ENCODE peak calls at places on chromosomes 3 and 15, in four cellular contexts. Z is AML-193, A is T-cell, M is left ventricle myocardium inferior. P is an unnamed sample.
A peak's percentile ranks its signal among the peaks of the same experiment; 100 is the strongest.

GRCh38 chr15:93515256-93516044 is 426.4 kb upstream of the RGMA start:
- DNase-seq in Z (no peak), A (no peak), M (peak; percentile 35), P (no peak)

GRCh38 chr15:31867536-31868442 is 162.5 kb upstream of the CHRNA7 start:
- DNase-seq in Z (peak; percentile 43), A (peak; percentile 35), M (peak; percentile 69), P (no peak)

GRCh38 chr15:100682468-100682867 is 80.1 kb downstream of the ASB7 start:
- DNase-seq in Z (no peak), A (no peak), M (no peak), P (no peak)

GRCh38 chr15:73560501-73561117 is 72.6 kb downstream of the NPTN start:
- DNase-seq in Z (peak; percentile 64), A (no peak), M (no peak), P (peak; percentile 17)

GRCh38 chr3:127568604-127569003 is 21.9 kb downstream of the TPRA1 start:
- DNase-seq in Z (no peak), A (no peak), M (no peak), P (no peak)

GRCh38 chr15:84833447-84833846 is 16.3 kb downstream of the ALPK3 start:
- DNase-seq in Z (no peak), A (no peak), M (no peak), P (no peak)

GRCh38 chr15:51874751-51875644 is 45.5 kb downstream of the TMOD3 start:
- DNase-seq in Z (no peak), A (no peak), M (no peak), P (peak; percentile 79)

GRCh38 chr3:55330756-55331155 is 156.3 kb downstream of the WNT5A start:
- DNase-seq in Z (no peak), A (no peak), M (no peak), P (no peak)

GRCh38 chr15:39597336-39597735 is 16.5 kb downstream of the THBS1 start:
- DNase-seq in Z (no peak), A (no peak), M (no peak), P (no peak)

GRCh38 chr15:41485226-41485625 is 8.4 kb upstream of the ITPKA start:
- DNase-seq in Z (no peak), A (no peak), M (no peak), P (no peak)

GRCh38 chr3:46378426-46378942 is 7.7 kb downstream of the CCR5 start:
- DNase-seq in Z (peak; percentile 81), A (peak; percentile 41), M (peak; percentile 46), P (no peak)

GRCh38 chr15:64825081-64825430 is 391 bp downstream of the PIF1 start:
- DNase-seq in Z (no peak), A (no peak), M (no peak), P (no peak)

GRCh38 chr3:147333098-147333497 is 73.2 kb downstream of the ZIC4 start:
- DNase-seq in Z (no peak), A (no peak), M (no peak), P (no peak)

GRCh38 chr3:35936571-35936970 is 297.2 kb downstream of the ARPP21 start:
- DNase-seq in Z (no peak), A (no peak), M (no peak), P (no peak)

GRCh38 chr15:81285461-81285860 is 38.5 kb downstream of the STARD5 start:
- DNase-seq in Z (no peak), A (no peak), M (no peak), P (no peak)

GRCh38 chr15:67091073-67091965 is 25.9 kb downstream of the SMAD3 start:
- DNase-seq in Z (peak; percentile 94), A (peak; percentile 58), M (peak; percentile 74), P (peak; percentile 96)

GRCh38 chr15:79084308-79084968 is 6.1 kb downstream of the RASGRF1 start:
- DNase-seq in Z (no peak), A (no peak), M (no peak), P (no peak)

GRCh38 chr3:194806991-194807685 is 121.5 kb downstream of the FAM43A start:
- DNase-seq in Z (no peak), A (no peak), M (no peak), P (no peak)

GRCh38 chr15:75923756-75924155 is 20.1 kb downstream of the FBXO22 start:
- DNase-seq in Z (no peak), A (no peak), M (no peak), P (no peak)

GRCh38 chr3:179069762-179070390 is 1.7 kb downstream of the ZMAT3 start:
- DNase-seq in Z (no peak), A (no peak), M (no peak), P (no peak)

GRCh38 chr15:71512281-71513016 is 297.9 kb upstream of the NR2E3 start:
- DNase-seq in Z (no peak), A (no peak), M (no peak), P (no peak)

GRCh38 chr3:183442994-183443393 is 14.6 kb upstream of the MCF2L2 start:
- DNase-seq in Z (no peak), A (no peak), M (no peak), P (no peak)

GRCh38 chr3:152243301-152243711 is 25.4 kb upstream of the MBNL1 start:
- DNase-seq in Z (peak; percentile 67), A (no peak), M (no peak), P (no peak)

GRCh38 chr15:80072285-80072684 is 12.8 kb downstream of the ZFAND6 start:
- DNase-seq in Z (peak; percentile 93), A (no peak), M (no peak), P (no peak)

GRCh38 chr3:151268267-151269235 is 9.8 kb downstream of the P2RY14 start:
- DNase-seq in Z (no peak), A (peak; percentile 24), M (no peak), P (no peak)

GRCh38 chr3:195395208-195395816 is 47.5 kb downstream of the ACAP2 start:
- DNase-seq in Z (no peak), A (no peak), M (no peak), P (no peak)

GRCh38 chr15:88440021-88440420 is 27.2 kb downstream of the MRPL46 start:
- DNase-seq in Z (no peak), A (no peak), M (no peak), P (no peak)

GRCh38 chr15:63899193-63899592 is 65.4 kb upstream of the HERC1 start:
- DNase-seq in Z (no peak), A (no peak), M (no peak), P (no peak)

GRCh38 chr15:40964006-40964405 is 10.7 kb downstream of the CHAC1 start:
- DNase-seq in Z (no peak), A (no peak), M (no peak), P (no peak)

GRCh38 chr15:92077353-92078080 is 224.0 kb downstream of the SLCO3A1 start:
- DNase-seq in Z (peak; percentile 39), A (peak; percentile 39), M (peak; percentile 63), P (peak; percentile 29)

GRCh38 chr3:59660376-59660775 is 610.6 kb upstream of the CFAP20DC start:
- DNase-seq in Z (no peak), A (no peak), M (no peak), P (no peak)

GRCh38 chr15:52308446-52309153 is 13.0 kb upstream of the MYO5C start:
- DNase-seq in Z (no peak), A (no peak), M (no peak), P (no peak)

GRCh38 chr3:159988617-159989251 is at the start of gene IL12A:
- DNase-seq in Z (peak; percentile 73), A (peak; percentile 75), M (peak; percentile 80), P (peak; percentile 73)

GRCh38 chr3:196643201-196643749 is 3.8 kb downstream of the NRROS start:
- DNase-seq in Z (peak; percentile 89), A (peak; percentile 62), M (no peak), P (no peak)

GRCh38 chr15:88238618-88239430 is 17.7 kb downstream of the NTRK3 start:
- DNase-seq in Z (no peak), A (no peak), M (no peak), P (no peak)

P was measured in SJSA1.